ENCODE peak calls at places on chromosomes 7 and 10, in eight cellular contexts. S is stomach, L is fibroblast of lung, Q is vagina, V is GM12865, D is PC-3, G is kidney epithelial cell, E is GM10248. T is an unnamed sample.
A peak's percentile ranks its signal among the peaks of the same experiment; 100 is the strongest.

GRCh38 chr10:51706225-51706624 is 6.8 kb upstream of the CSTF2T start:
- DNase-seq in S (peak; percentile 75), L (peak; percentile 98), Q (no peak), V (no peak), D (peak; percentile 48), G (no peak), E (no peak), T (peak; percentile 85)

GRCh38 chr10:36380538-36380937 is 738.4 kb upstream of the FZD8 start:
- DNase-seq in S (no peak), L (no peak), Q (no peak), V (no peak), D (no peak), G (no peak), E (no peak), T (no peak)

GRCh38 chr7:18013936-18014335 is 13.7 kb downstream of the PRPS1L1 start:
- DNase-seq in S (no peak), L (no peak), Q (no peak), V (no peak), D (peak; percentile 68), G (no peak), E (no peak), T (no peak)

GRCh38 chr7:131548371-131548770 is 8.1 kb downstream of the PODXL start:
- DNase-seq in S (no peak), L (no peak), Q (no peak), V (no peak), D (no peak), G (no peak), E (no peak), T (no peak)

GRCh38 chr7:82444220-82445049 is 858 bp upstream of the CACNA2D1 start:
- DNase-seq in S (peak; percentile 48), L (no peak), Q (no peak), V (peak; percentile 9), D (peak; percentile 6), G (no peak), E (peak; percentile 10), T (peak; percentile 44)

GRCh38 chr10:69684020-69684980 is 54.3 kb downstream of the FAM241B start:
- DNase-seq in S (peak; percentile 30), L (peak; percentile 20), Q (no peak), V (no peak), D (peak; percentile 63), G (no peak), E (no peak), T (peak; percentile 19)

GRCh38 chr10:784377-784758 is 94.9 kb upstream of the DIP2C start:
- DNase-seq in S (peak; percentile 25), L (no peak), Q (no peak), V (no peak), D (no peak), G (no peak), E (peak; percentile 15), T (peak; percentile 83)

GRCh38 chr7:1055084-1055450 is 10.7 kb downstream of the GPR146 start:
- DNase-seq in S (peak; percentile 88), L (peak; percentile 73), Q (no peak), V (no peak), D (no peak), G (no peak), E (no peak), T (peak; percentile 82)

GRCh38 chr7:129423700-129424410 is 10.4 kb upstream of the STRIP2 start:
- DNase-seq in S (no peak), L (peak; percentile 9), Q (no peak), V (no peak), D (peak; percentile 53), G (no peak), E (no peak), T (no peak)

GRCh38 chr10:62305813-62306212 is 37.2 kb upstream of the RTKN2 start:
- DNase-seq in S (no peak), L (no peak), Q (no peak), V (no peak), D (peak; percentile 36), G (no peak), E (no peak), T (no peak)

GRCh38 chr10:76546411-76546810 is 1091.2 kb downstream of the KCNMA1 start:
- DNase-seq in S (no peak), L (no peak), Q (no peak), V (no peak), D (no peak), G (no peak), E (no peak), T (no peak)

GRCh38 chr10:87860156-87860795 is 3.1 kb downstream of the KLLN start:
- DNase-seq in S (no peak), L (peak; percentile 72), Q (no peak), V (peak; percentile 78), D (peak; percentile 58), G (no peak), E (peak; percentile 54), T (peak; percentile 57)

GRCh38 chr7:139321071-139321745 is 19.9 kb upstream of the FMC1 start:
- DNase-seq in S (no peak), L (peak; percentile 24), Q (no peak), V (peak; percentile 26), D (peak; percentile 43), G (no peak), E (peak; percentile 23), T (no peak)

GRCh38 chr10:79244841-79245504 is 102.3 kb upstream of the PPIF start:
- DNase-seq in S (no peak), L (no peak), Q (no peak), V (peak; percentile 93), D (no peak), G (no peak), E (peak; percentile 69), T (no peak)

GRCh38 chr7:41188163-41189130 is 514.4 kb downstream of the INHBA start:
- DNase-seq in S (no peak), L (peak; percentile 70), Q (no peak), V (no peak), D (peak; percentile 90), G (peak; percentile 39), E (no peak), T (no peak)

GRCh38 chr7:64310426-64310825 is 3.3 kb upstream of the ZNF736 start:
- DNase-seq in S (no peak), L (no peak), Q (no peak), V (no peak), D (no peak), G (no peak), E (no peak), T (no peak)

GRCh38 chr7:64308019-64308275 is 5.8 kb upstream of the ZNF736 start:
- DNase-seq in S (no peak), L (no peak), Q (no peak), V (peak; percentile 4), D (no peak), G (no peak), E (no peak), T (peak; percentile 36)

GRCh38 chr7:64312826-64313225 is 935 bp upstream of the ZNF736 start:
- DNase-seq in S (no peak), L (no peak), Q (no peak), V (no peak), D (no peak), G (no peak), E (no peak), T (no peak)

DNA sequence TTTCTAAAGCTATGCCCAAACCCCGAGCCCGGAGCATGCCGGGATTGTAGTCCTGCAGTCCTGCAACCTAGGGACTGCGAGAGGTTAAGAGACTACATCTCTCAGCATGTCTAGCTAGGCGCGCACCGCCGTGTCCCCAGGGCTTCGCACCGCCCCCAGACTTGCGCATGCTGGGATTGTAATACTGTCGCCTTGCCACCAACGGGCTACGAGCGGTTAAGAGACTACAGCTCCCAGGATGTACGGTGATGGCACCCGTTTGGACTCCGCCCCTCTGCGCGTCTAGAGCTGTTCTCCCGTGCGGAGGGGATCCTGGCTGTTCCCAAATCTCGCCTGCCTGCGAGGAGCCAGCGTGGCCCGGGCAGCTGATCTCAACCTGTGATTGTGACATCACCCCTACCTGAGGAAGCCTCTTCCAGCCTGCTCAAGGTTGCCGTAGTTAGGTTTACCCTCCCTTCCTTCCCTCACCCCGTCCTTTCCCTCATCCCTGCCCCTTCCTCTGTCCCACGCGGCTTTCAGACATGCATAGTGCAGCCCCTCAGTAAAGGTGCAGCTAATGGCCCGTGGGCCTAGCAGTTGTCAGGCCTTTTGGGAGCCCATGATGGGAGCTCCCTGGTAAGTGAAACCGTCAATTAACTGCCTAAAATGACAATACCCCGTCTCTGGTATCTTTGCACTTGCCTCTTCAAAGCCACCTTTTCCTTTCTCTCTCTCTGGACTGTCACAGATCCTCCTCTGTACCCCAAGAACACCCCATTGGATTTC is 6.3 kb upstream of the ZNF736 start:
- DNase-seq in S (peak; percentile 92), L (peak; percentile 92), Q (peak; percentile 97), V (peak; percentile 93), D (peak; percentile 16), G (peak; percentile 84), E (peak; percentile 80), T (peak; percentile 97)
- TF ChIP-seq CTCF in S (no peak), L (no peak), Q (no peak), V (no peak), D (no peak), G (no peak), E (no peak), T (peak; percentile 29)

DNA sequence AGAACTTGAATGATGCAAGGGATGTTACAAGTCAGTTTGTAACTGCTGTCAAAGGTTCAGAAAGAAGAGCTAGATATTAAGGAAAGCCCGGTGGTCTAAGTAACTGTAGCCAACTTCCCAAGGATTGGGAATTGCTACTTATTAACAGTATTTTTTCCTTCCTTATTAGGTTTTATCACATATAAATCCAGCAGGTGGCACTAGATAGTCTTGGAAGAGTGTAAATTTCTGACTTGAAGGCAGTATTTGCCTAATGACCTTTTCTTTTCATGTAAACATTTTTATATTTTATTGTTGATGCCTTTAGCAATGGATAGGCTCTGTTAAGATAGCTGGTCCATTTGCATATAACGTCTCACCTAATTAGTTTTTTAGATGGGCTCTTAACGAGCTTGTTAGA is 51.2 kb downstream of the ANLN start:
- DNase-seq in S (no peak), L (peak; percentile 61), Q (no peak), V (no peak), D (peak; percentile 38), G (peak; percentile 14), E (no peak), T (no peak)
- TF ChIP-seq CTCF in S (no peak), L (peak; percentile 48), Q (no peak), V (no peak), D (peak; percentile 61), G (peak; percentile 36), E (no peak), T (peak; percentile 31)

GRCh38 chr7:13265271-13265670 is 577.8 kb downstream of the ARL4A start:
- DNase-seq in S (no peak), L (no peak), Q (no peak), V (no peak), D (no peak), G (no peak), E (no peak), T (no peak)
- TF ChIP-seq CTCF in S (no peak), L (no peak), Q (no peak), V (no peak), D (no peak), G (no peak), E (no peak), T (no peak)

GRCh38 chr10:25933653-25934608 is at the start of gene MYO3A:
- DNase-seq in S (no peak), L (no peak), Q (no peak), V (no peak), D (no peak), G (no peak), E (peak; percentile 8), T (peak; percentile 31)

DNA sequence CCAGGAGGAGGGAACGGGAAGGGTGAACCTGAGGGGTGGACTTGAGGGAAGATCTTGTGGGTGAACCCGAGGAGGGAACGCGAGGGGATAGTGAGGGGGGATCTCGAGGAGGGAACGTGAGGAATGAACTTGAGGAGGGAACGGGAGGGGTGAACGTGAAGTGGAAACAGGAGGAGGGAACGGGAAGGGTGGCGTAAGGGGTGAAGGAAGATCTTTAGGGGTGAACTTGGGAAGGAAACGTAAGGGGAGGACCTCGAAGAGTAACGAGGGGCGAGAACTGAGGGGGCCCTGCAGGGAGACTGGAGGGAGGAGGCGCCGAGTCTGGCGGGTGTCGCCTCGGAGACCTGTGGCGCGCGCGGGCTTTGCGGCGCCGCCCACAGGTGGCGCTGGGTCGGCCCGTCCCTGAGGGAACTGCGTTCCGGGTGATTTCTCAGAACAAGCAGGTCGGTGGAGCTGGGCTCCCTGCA is 677 bp downstream of the MYO3A start:
- DNase-seq in S (no peak), L (no peak), Q (no peak), V (peak; percentile 3), D (no peak), G (no peak), E (peak; percentile 21), T (peak; percentile 48)
- TF ChIP-seq CTCF in S (no peak), L (no peak), Q (no peak), V (no peak), D (no peak), G (peak; percentile 64), E (peak; percentile 44), T (no peak)